ENCODE peak calls at places on chromosome 16, in four cellular contexts. One of them, this sample, is unnamed.

GRCh38 chr16:53711390-53711789 is 7.4 kb downstream of the FTO start:
- DNase-seq in HepG2: no peak
- DNase-seq in WTC11: no peak
- DNase-seq in K562: no peak
- DNase-seq in this sample: no peak

GRCh38 chr16:53041196-53041977 is 11.3 kb downstream of the CHD9NB start:
- DNase-seq in K562: no peak
- DNase-seq in HepG2: peak
- DNase-seq in WTC11: peak
- DNase-seq in this sample: no peak

GRCh38 chr16:48591976-48592375 is 18.0 kb downstream of the N4BP1 start:
- DNase-seq in WTC11: no peak
- DNase-seq in K562: no peak
- DNase-seq in HepG2: no peak
- DNase-seq in this sample: no peak

GRCh38 chr16:74732951-74733350 is 32.3 kb upstream of the MLKL start:
- DNase-seq in HepG2: no peak
- DNase-seq in K562: no peak
- DNase-seq in WTC11: no peak
- DNase-seq in this sample: no peak

GRCh38 chr16:81265658-81266451 is 27.4 kb downstream of the BCO1 start:
- DNase-seq in K562: no peak
- DNase-seq in HepG2: no peak
- DNase-seq in WTC11: no peak
- DNase-seq in this sample: no peak

GRCh38 chr16:29675811-29676643 is 3.0 kb upstream of the QPRT start:
- DNase-seq in HepG2: peak
- DNase-seq in WTC11: no peak
- DNase-seq in K562: peak
- DNase-seq in this sample: peak

GRCh38 chr16:8846401-8846932 is 22.3 kb downstream of the CARHSP1 start:
- DNase-seq in WTC11: no peak
- DNase-seq in K562: no peak
- DNase-seq in HepG2: no peak
- DNase-seq in this sample: no peak

GRCh38 chr16:7304257-7304656 is 28.4 kb upstream of the RBFOX1 start:
- DNase-seq in K562: no peak
- DNase-seq in WTC11: no peak
- DNase-seq in HepG2: no peak
- DNase-seq in this sample: no peak

GRCh38 chr16:80151706-80152073 is 389.1 kb upstream of the DYNLRB2 start:
- DNase-seq in WTC11: no peak
- DNase-seq in HepG2: no peak
- DNase-seq in K562: no peak
- DNase-seq in this sample: no peak

GRCh38 chr16:3022697-3023414 is 886 bp downstream of the HCFC1R1 start:
- DNase-seq in WTC11: no peak
- DNase-seq in HepG2: no peak
- DNase-seq in K562: peak
- DNase-seq in this sample: no peak

GRCh38 chr16:88686439-88687253 is at the start of gene SNAI3:
- DNase-seq in WTC11: peak
- DNase-seq in K562: peak
- DNase-seq in HepG2: peak
- DNase-seq in this sample: peak

GRCh38 chr16:2090481-2090797 is 42.7 kb downstream of the TSC2 start:
- DNase-seq in HepG2: no peak
- DNase-seq in K562: no peak
- DNase-seq in WTC11: no peak
- DNase-seq in this sample: no peak

GRCh38 chr16:56871172-56871593 is 6.2 kb downstream of the SLC12A3 start:
- DNase-seq in HepG2: peak
- DNase-seq in WTC11: no peak
- DNase-seq in K562: no peak
- DNase-seq in this sample: no peak

GRCh38 chr16:28549301-28549899 is 4.3 kb upstream of the SGF29 start:
- DNase-seq in HepG2: peak
- DNase-seq in WTC11: no peak
- DNase-seq in K562: no peak
- DNase-seq in this sample: no peak

GRCh38 chr16:22191966-22192260 is 14.2 kb upstream of the EEF2K start:
- DNase-seq in WTC11: no peak
- DNase-seq in K562: no peak
- DNase-seq in HepG2: peak
- DNase-seq in this sample: no peak

GRCh38 chr16:85625485-85626117 is 12.5 kb downstream of the GSE1 start:
- DNase-seq in K562: no peak
- DNase-seq in HepG2: no peak
- DNase-seq in WTC11: no peak
- DNase-seq in this sample: no peak
- TF ChIP-seq ELF4 in K562: no peak
- TF ChIP-seq ELF4 in HepG2: no peak
- TF ChIP-seq ELF4 in WTC11: no peak
- TF ChIP-seq ELF4 in this sample: no peak

DNA sequence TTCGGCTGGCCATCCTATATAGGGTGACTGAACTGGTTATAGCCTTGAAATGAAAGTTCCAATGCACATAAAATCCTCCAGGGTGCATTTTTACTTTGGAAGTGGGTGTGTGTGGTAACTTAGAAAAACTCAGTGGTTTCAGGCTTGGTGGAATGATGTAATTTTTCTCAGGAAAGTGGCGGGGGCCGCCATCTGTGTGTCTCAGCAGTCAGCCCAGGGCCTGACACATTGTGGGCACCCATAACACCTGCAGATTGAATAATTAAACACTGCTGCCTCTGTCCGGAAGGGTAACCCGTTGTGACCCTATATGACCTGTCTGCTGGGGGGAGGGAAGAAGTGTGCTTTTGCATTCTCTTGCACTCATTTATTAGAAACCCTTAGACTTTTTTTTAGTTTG is 2.2 kb upstream of the PDP2 start:
- DNase-seq in WTC11: no peak
- DNase-seq in HepG2: no peak
- DNase-seq in K562: no peak
- DNase-seq in this sample: no peak
- TF ChIP-seq ELF4 in WTC11: no peak
- TF ChIP-seq ELF4 in HepG2: no peak
- TF ChIP-seq ELF4 in K562: no peak
- TF ChIP-seq ELF4 in this sample: no peak

GRCh38 chr16:70746708-70747424 is 54.1 kb downstream of the VAC14 start:
- DNase-seq in HepG2: peak
- DNase-seq in WTC11: no peak
- DNase-seq in K562: peak
- DNase-seq in this sample: no peak

GRCh38 chr16:70749681-70750601 is 51.0 kb downstream of the VAC14 start:
- DNase-seq in K562: peak
- DNase-seq in WTC11: peak
- DNase-seq in HepG2: no peak
- DNase-seq in this sample: no peak

GRCh38 chr16:70749006-70749678 is 51.8 kb downstream of the VAC14 start:
- DNase-seq in K562: no peak
- DNase-seq in WTC11: no peak
- DNase-seq in HepG2: no peak
- DNase-seq in this sample: no peak

GRCh38 chr16:70746040-70746707 is 54.8 kb downstream of the VAC14 start:
- DNase-seq in HepG2: peak
- DNase-seq in WTC11: no peak
- DNase-seq in K562: peak
- DNase-seq in this sample: no peak

GRCh38 chr16:70747703-70748631 is 53.0 kb downstream of the VAC14 start:
- DNase-seq in K562: peak
- DNase-seq in HepG2: no peak
- DNase-seq in WTC11: no peak
- DNase-seq in this sample: no peak
- TF ChIP-seq ELF4 in K562: no peak
- TF ChIP-seq ELF4 in HepG2: no peak
- TF ChIP-seq ELF4 in WTC11: no peak
- TF ChIP-seq ELF4 in this sample: no peak

GRCh38 chr16:50550035-50550434 is 1.8 kb downstream of the NKD1 start:
- DNase-seq in WTC11: no peak
- DNase-seq in HepG2: no peak
- DNase-seq in K562: no peak
- DNase-seq in this sample: no peak

GRCh38 chr16:50548659-50549560 is 714 bp downstream of the NKD1 start:
- DNase-seq in WTC11: peak
- DNase-seq in K562: peak
- DNase-seq in HepG2: no peak
- DNase-seq in this sample: no peak

GRCh38 chr16:50547340-50547865 is 793 bp upstream of the NKD1 start:
- DNase-seq in K562: no peak
- DNase-seq in HepG2: peak
- DNase-seq in WTC11: peak
- DNase-seq in this sample: peak

GRCh38 chr16:50549561-50549915 is 1.3 kb downstream of the NKD1 start:
- DNase-seq in K562: no peak
- DNase-seq in WTC11: no peak
- DNase-seq in HepG2: no peak
- DNase-seq in this sample: no peak

DNA sequence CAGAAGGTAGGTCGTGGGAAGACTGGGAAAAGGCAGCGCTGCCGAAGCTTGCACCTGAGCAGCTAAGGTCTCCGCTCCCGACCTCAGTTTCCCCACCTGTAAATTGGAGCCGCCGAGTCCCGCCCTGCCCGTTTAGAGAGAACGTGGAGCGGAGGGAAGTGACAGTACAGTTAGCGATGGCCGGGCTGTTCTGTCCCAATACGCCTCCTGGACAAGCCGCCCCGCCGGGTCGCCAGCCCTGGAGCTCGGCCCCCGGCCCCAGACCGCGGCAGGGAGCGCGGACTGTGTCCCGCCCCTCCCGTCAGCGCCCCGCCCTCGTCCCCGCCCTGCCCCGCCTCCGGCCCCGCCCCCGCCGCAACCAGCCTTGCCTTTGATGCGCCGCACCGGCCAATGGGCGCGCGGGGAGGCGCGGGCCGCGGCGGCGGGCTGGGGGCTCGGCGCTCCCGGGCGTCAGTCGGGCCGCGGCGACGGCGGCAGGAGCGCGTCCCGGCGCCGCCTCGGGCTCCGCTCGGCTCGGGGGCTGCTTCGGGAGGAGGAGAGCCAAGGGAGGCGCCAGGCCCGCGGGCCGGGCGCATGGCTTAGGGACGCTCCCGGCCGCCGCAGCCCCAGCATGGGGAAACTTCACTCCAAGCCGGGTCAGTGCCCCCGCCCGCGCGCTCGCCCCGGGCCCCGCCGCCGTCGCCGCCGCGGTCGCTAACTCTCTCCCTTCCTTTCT is at the start of gene NKD1:
- DNase-seq in WTC11: peak
- DNase-seq in K562: peak
- DNase-seq in HepG2: peak
- DNase-seq in this sample: peak
- TF ChIP-seq ELF4 in WTC11: no peak
- TF ChIP-seq ELF4 in K562: no peak
- TF ChIP-seq ELF4 in HepG2: no peak
- TF ChIP-seq ELF4 in this sample: no peak

GRCh38 chr16:66267287-66268137 is 99.0 kb upstream of the CDH5 start:
- DNase-seq in HepG2: no peak
- DNase-seq in WTC11: no peak
- DNase-seq in K562: no peak
- DNase-seq in this sample: no peak

GRCh38 chr16:66265556-66266133 is 100.8 kb upstream of the CDH5 start:
- DNase-seq in WTC11: no peak
- DNase-seq in K562: no peak
- DNase-seq in HepG2: no peak
- DNase-seq in this sample: no peak

GRCh38 chr16:66265106-66265415 is 101.4 kb upstream of the CDH5 start:
- DNase-seq in K562: no peak
- DNase-seq in WTC11: no peak
- DNase-seq in HepG2: no peak
- DNase-seq in this sample: no peak

GRCh38 chr16:66264311-66265105 is 102.0 kb upstream of the CDH5 start:
- DNase-seq in WTC11: no peak
- DNase-seq in K562: no peak
- DNase-seq in HepG2: no peak
- DNase-seq in this sample: no peak

DNA sequence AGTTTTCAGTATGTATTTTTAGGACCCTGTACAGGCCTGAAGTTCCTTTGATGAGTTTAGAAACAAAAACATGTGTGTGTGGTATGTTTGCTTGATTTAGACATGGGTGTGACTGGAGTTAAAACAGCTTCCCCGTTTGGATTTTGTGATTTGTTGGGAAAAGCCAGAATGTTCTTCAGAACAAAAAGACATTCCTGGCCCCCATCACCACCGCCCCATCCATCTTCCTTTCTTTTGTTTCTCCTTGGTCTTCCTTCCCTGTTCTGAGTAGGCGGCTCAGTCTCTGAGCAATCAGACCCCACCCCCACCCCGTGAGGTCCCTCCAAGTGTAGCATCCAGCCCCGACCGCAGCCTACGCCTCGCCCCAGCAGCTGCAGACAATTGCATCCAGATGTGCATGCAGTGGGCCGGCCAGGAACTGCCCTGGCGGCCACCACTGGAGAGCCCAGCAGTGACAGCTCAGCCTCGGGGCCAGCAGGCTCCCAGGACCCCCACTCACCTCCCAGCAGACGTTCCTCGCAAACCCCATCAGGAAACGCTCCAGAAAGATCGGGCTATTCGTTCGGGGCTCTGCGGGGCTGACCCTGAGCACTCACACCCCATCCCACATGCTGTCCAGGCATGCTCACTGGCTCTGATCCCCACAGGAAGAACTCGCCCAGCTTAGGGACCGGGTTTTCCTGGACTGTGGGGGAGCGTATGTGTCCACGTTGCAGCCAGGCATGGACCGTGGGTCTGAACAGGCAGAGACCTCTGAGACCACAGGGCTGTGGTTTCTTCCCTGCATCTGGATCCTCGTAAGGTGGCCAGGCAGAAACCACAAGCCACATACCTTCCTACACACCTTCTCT is 99.8 kb upstream of the CDH5 start:
- DNase-seq in K562: no peak
- DNase-seq in HepG2: no peak
- DNase-seq in WTC11: no peak
- DNase-seq in this sample: no peak
- TF ChIP-seq ELF4 in K562: no peak
- TF ChIP-seq ELF4 in HepG2: no peak
- TF ChIP-seq ELF4 in WTC11: no peak
- TF ChIP-seq ELF4 in this sample: no peak

GRCh38 chr16:72879846-72880245 is 168.1 kb downstream of the ZFHX3 start:
- DNase-seq in WTC11: no peak
- DNase-seq in HepG2: no peak
- DNase-seq in K562: no peak
- DNase-seq in this sample: no peak

GRCh38 chr16:72876221-72876620 is 171.7 kb downstream of the ZFHX3 start:
- DNase-seq in K562: no peak
- DNase-seq in WTC11: no peak
- DNase-seq in HepG2: no peak
- DNase-seq in this sample: no peak

GRCh38 chr16:72877374-72878028 is 170.4 kb downstream of the ZFHX3 start:
- DNase-seq in WTC11: no peak
- DNase-seq in K562: no peak
- DNase-seq in HepG2: peak
- DNase-seq in this sample: no peak

GRCh38 chr16:72876981-72877373 is 171.0 kb downstream of the ZFHX3 start:
- DNase-seq in WTC11: no peak
- DNase-seq in HepG2: no peak
- DNase-seq in K562: no peak
- DNase-seq in this sample: no peak

GRCh38 chr16:72878301-72879269 is 169.3 kb downstream of the ZFHX3 start:
- DNase-seq in HepG2: peak
- DNase-seq in K562: no peak
- DNase-seq in WTC11: no peak
- DNase-seq in this sample: no peak
- TF ChIP-seq ELF4 in HepG2: no peak
- TF ChIP-seq ELF4 in K562: no peak
- TF ChIP-seq ELF4 in WTC11: no peak
- TF ChIP-seq ELF4 in this sample: no peak

This sample was measured in HEK293T.